ENCODE peak calls at places on chromosome 18, in four cellular contexts. Q is AG10803, P is astrocyte of the hippocampus, H is colonic mucosa. I is an unnamed sample.

GRCh38 chr18:903703-904102 is 968 bp upstream of the ADCYAP1 start:
- DNase-seq in P (peak; percentile 83), H (peak; percentile 33), Q (peak; percentile 14), I (peak; percentile 65)

GRCh38 chr18:49778826-49779465 is 34.4 kb downstream of the ACAA2 start:
- DNase-seq in Q (no peak), P (peak; percentile 69), H (no peak), I (no peak)

GRCh38 chr18:73908323-73908722 is 239.3 kb downstream of the FBXO15 start:
- DNase-seq in H (no peak), P (peak; percentile 77), Q (peak; percentile 36), I (peak; percentile 33)

GRCh38 chr18:48408727-48409590 is at the start of gene ZBTB7C:
- DNase-seq in P (peak; percentile 67), Q (peak; percentile 12), H (peak; percentile 37), I (no peak)

GRCh38 chr18:111292-112014 is 46.9 kb upstream of the USP14 start:
- DNase-seq in H (peak; percentile 62), P (peak; percentile 87), Q (peak; percentile 58), I (peak; percentile 63)

GRCh38 chr18:63025251-63025710 is 294.3 kb downstream of the BCL2 start:
- DNase-seq in Q (no peak), P (no peak), H (peak; percentile 39), I (no peak)

GRCh38 chr18:23572570-23572969 is 13.7 kb downstream of the NPC1 start:
- DNase-seq in P (no peak), Q (no peak), H (no peak), I (no peak)

GRCh38 chr18:58370096-58370495 is 258.8 kb downstream of the ALPK2 start:
- DNase-seq in P (no peak), H (no peak), Q (no peak), I (no peak)

GRCh38 chr18:56043691-56044090 is 455.7 kb upstream of the TCF4 start:
- DNase-seq in Q (no peak), P (peak; percentile 73), H (no peak), I (peak; percentile 61)

GRCh38 chr18:37654711-37655369 is 89.2 kb upstream of the CELF4 start:
- DNase-seq in Q (no peak), H (no peak), P (no peak), I (no peak)

GRCh38 chr18:79006106-79006795 is 26.6 kb downstream of the SALL3 start:
- DNase-seq in H (no peak), Q (no peak), P (no peak), I (no peak)

GRCh38 chr18:35707674-35708073 is 126.1 kb downstream of the GALNT1 start:
- DNase-seq in Q (no peak), P (peak; percentile 53), H (no peak), I (no peak)

GRCh38 chr18:52907942-52908341 is 567.9 kb downstream of the DCC start:
- DNase-seq in Q (no peak), H (no peak), P (no peak), I (no peak)

GRCh38 chr18:7902399-7902839 is 335.3 kb downstream of the PTPRM start:
- DNase-seq in P (no peak), H (peak; percentile 26), Q (peak; percentile 31), I (peak; percentile 64)

GRCh38 chr18:3319399-3319798 is 57.5 kb downstream of the MYL12B start:
- DNase-seq in P (no peak), Q (no peak), H (no peak), I (no peak)

GRCh38 chr18:54261894-54262293 is 7.4 kb upstream of the POLI start:
- DNase-seq in Q (no peak), P (no peak), H (no peak), I (no peak)

GRCh38 chr18:63956755-63957154 is 7.7 kb downstream of the HMSD start:
- DNase-seq in P (no peak), Q (peak; percentile 23), H (no peak), I (no peak)

GRCh38 chr18:76686737-76687231 is 135.6 kb upstream of the ZNF236 start:
- DNase-seq in H (peak; percentile 43), Q (peak; percentile 65), P (peak; percentile 85), I (peak; percentile 69)

GRCh38 chr18:11112218-11112750 is 37.1 kb downstream of the PIEZO2 start:
- DNase-seq in Q (no peak), H (no peak), P (no peak), I (no peak)

GRCh38 chr18:46324556-46324955 is 220.4 kb downstream of the HAUS1 start:
- DNase-seq in P (peak; percentile 55), Q (peak; percentile 50), H (no peak), I (no peak)

GRCh38 chr18:4400911-4401310 is 54.2 kb downstream of the DLGAP1 start:
- DNase-seq in Q (no peak), P (no peak), H (no peak), I (no peak)

GRCh38 chr18:14747513-14748474 is at the start of gene ANKRD30B:
- DNase-seq in H (no peak), Q (no peak), P (no peak), I (no peak)

GRCh38 chr18:59778434-59778833 is 81.2 kb upstream of the CCBE1 start:
- DNase-seq in H (no peak), Q (no peak), P (no peak), I (no peak)

GRCh38 chr18:46893360-46893759 is 23.9 kb downstream of the PIAS2 start:
- DNase-seq in P (no peak), Q (no peak), H (no peak), I (no peak)

GRCh38 chr18:27861539-27861938 is 315.4 kb downstream of the CDH2 start:
- DNase-seq in P (peak; percentile 13), H (no peak), Q (no peak), I (no peak)

GRCh38 chr18:25033747-25034471 is 318.1 kb downstream of the ZNF521 start:
- DNase-seq in Q (no peak), H (no peak), P (no peak), I (no peak)

GRCh38 chr18:25345432-25345831 is 6.5 kb downstream of the ZNF521 start:
- DNase-seq in H (no peak), Q (peak; percentile 77), P (peak; percentile 5), I (no peak)

GRCh38 chr18:79578396-79579260 is 101.0 kb upstream of the CTDP1 start:
- DNase-seq in H (no peak), P (no peak), Q (no peak), I (no peak)

GRCh38 chr18:68840554-68841263 is 42.8 kb downstream of the CCDC102B start:
- DNase-seq in H (no peak), Q (peak; percentile 87), P (peak; percentile 87), I (peak; percentile 16)

GRCh38 chr18:40371673-40372072 is 1583.4 kb upstream of the PIK3C3 start:
- DNase-seq in Q (peak; percentile 57), H (no peak), P (peak; percentile 42), I (no peak)

GRCh38 chr18:68438536-68438935 is 276.4 kb downstream of the TMX3 start:
- DNase-seq in Q (no peak), H (no peak), P (no peak), I (no peak)

GRCh38 chr18:39951321-39951720 is 2003.7 kb upstream of the PIK3C3 start:
- DNase-seq in H (no peak), Q (peak; percentile 65), P (no peak), I (no peak)

GRCh38 chr18:26919656-26920055 is 54.1 kb upstream of the AQP4 start:
- DNase-seq in P (peak; percentile 77), Q (no peak), H (no peak), I (peak; percentile 12)

GRCh38 chr18:63216497-63216896 is 103.1 kb downstream of the BCL2 start:
- DNase-seq in P (no peak), H (no peak), Q (no peak), I (no peak)

I was measured in mucosa of gallbladder.